ENCODE peak calls at places on chromosomes 6 and 20, in nine cellular contexts. Y, D, P, N, G, A, J, W and X are unnamed samples.
A peak's percentile ranks its signal among the peaks of the same experiment; 100 is the strongest.

GRCh38 chr6:144266091-144266649 is 19.0 kb upstream of the UTRN start:
- DNase-seq in Y (no peak), D (peak; percentile 72), P (no peak), N (peak; percentile 69), G (no peak), A (no peak), J (no peak), W (peak; percentile 64), X (peak; percentile 28)

GRCh38 chr6:90490030-90490429 is 96.8 kb downstream of the MAP3K7 start:
- DNase-seq in Y (no peak), D (no peak), P (no peak), N (no peak), G (no peak), A (no peak), J (no peak), W (no peak), X (peak; percentile 13)

GRCh38 chr6:65448806-65449397 is 258.1 kb downstream of the EYS start:
- DNase-seq in Y (no peak), D (no peak), P (no peak), N (no peak), G (no peak), A (no peak), J (no peak), W (no peak), X (no peak)

GRCh38 chr6:133242761-133243590 is 1.8 kb downstream of the EYA4 start:
- DNase-seq in Y (peak; percentile 61), D (no peak), P (no peak), N (no peak), G (no peak), A (no peak), J (no peak), W (peak; percentile 52), X (peak; percentile 24)

GRCh38 chr20:32743237-32744112 is at the start of gene COMMD7:
- DNase-seq in Y (peak; percentile 88), D (peak; percentile 61), P (peak; percentile 28), N (no peak), G (no peak), A (peak; percentile 47), J (peak; percentile 58), W (peak; percentile 90), X (peak; percentile 64)

GRCh38 chr20:35991142-35991771 is 22.9 kb downstream of the CNBD2 start:
- DNase-seq in Y (no peak), D (no peak), P (peak; percentile 35), N (no peak), G (no peak), A (no peak), J (peak; percentile 11), W (no peak), X (peak; percentile 29)

GRCh38 chr6:24910850-24911712 is 24.7 kb downstream of the RIPOR2 start:
- DNase-seq in Y (peak; percentile 79), D (peak; percentile 30), P (no peak), N (peak; percentile 79), G (no peak), A (peak; percentile 12), J (peak; percentile 61), W (peak; percentile 65), X (peak; percentile 36)

GRCh38 chr6:70706491-70707123 is 38.9 kb downstream of the SMAP1 start:
- DNase-seq in Y (no peak), D (no peak), P (peak; percentile 35), N (no peak), G (no peak), A (peak; percentile 10), J (no peak), W (no peak), X (peak; percentile 17)

DNA sequence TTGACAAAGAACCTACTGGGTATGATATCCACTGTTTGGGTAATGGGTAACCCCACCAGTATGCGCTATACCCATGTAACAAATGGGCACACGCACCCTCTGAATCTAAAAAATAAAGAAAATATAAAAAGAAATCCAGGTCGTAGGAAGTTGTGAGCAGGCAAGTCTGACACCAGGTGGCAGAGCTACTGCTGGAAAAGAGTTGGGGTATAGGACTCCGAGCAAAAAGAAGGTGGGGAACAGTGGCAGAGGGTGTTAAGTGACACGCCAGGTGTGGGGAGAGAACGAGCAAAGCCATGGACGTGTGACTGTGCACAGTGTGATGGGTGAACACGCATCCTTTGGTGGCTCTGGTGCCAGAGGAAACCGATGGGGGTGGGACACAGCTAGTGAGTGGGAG is 46.7 kb downstream of the NOX3 start:
- DNase-seq in Y (no peak), D (no peak), P (no peak), N (no peak), G (no peak), A (no peak), J (no peak), W (no peak), X (no peak)
- TF ChIP-seq CTCF in Y (no peak), D (no peak), P (peak; percentile 19), N (no peak), G (no peak), A (no peak), J (no peak), W (peak; percentile 52), X (no peak)

GRCh38 chr6:84696181-84696580 is 68.2 kb downstream of the TBX18 start:
- DNase-seq in Y (no peak), D (no peak), P (no peak), N (no peak), G (no peak), A (no peak), J (no peak), W (no peak), X (no peak)

GRCh38 chr6:84688187-84688878 is 76.1 kb downstream of the TBX18 start:
- DNase-seq in Y (no peak), D (no peak), P (no peak), N (no peak), G (no peak), A (no peak), J (no peak), W (no peak), X (no peak)

GRCh38 chr6:84687487-84687886 is 76.9 kb downstream of the TBX18 start:
- DNase-seq in Y (no peak), D (no peak), P (peak; percentile 25), N (no peak), G (no peak), A (no peak), J (no peak), W (no peak), X (no peak)

DNA sequence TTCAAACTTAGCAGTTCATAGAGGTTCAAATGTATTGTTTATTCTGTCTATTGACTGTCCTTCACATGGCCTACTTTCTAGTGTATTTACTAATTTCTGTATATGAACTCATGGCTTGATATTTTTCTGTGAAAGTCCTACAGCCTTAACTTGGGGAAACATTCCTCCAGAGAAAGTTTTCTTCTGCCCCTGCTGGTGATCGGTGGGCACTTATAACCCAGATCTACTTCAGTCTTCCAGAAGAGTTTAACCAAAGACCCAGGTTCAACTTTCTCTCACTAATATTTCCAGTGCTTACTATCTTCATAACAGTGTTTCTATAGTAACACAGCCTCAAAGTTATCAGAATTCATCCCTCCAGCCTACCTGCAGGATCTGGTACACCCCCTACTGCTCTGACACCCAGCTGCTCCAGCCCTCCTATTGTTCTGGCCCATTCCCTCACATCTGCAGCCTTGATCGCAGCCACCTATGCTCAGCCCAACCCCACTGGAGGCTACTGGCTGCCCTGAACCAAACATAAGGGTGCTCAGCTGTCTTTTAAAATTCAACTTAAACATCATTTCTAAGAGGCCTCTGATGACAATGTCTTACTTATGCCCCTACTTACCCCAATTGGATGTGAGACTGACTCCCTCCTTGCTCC is 72.3 kb downstream of the TBX18 start:
- DNase-seq in Y (no peak), D (no peak), P (no peak), N (no peak), G (no peak), A (no peak), J (no peak), W (no peak), X (no peak)
- TF ChIP-seq CTCF in Y (no peak), D (no peak), P (peak; percentile 10), N (no peak), G (no peak), A (no peak), J (no peak), W (peak; percentile 49), X (no peak)

GRCh38 chr6:8132130-8132529 is 29.8 kb upstream of the EEF1E1 start:
- DNase-seq in Y (no peak), D (no peak), P (no peak), N (no peak), G (no peak), A (no peak), J (no peak), W (no peak), X (no peak)

GRCh38 chr6:8130399-8130798 is 28.1 kb upstream of the EEF1E1 start:
- DNase-seq in Y (no peak), D (no peak), P (no peak), N (no peak), G (no peak), A (no peak), J (no peak), W (no peak), X (no peak)

GRCh38 chr6:8135276-8135675 is 32.9 kb upstream of the EEF1E1 start:
- DNase-seq in Y (no peak), D (no peak), P (no peak), N (no peak), G (no peak), A (no peak), J (no peak), W (no peak), X (no peak)

DNA sequence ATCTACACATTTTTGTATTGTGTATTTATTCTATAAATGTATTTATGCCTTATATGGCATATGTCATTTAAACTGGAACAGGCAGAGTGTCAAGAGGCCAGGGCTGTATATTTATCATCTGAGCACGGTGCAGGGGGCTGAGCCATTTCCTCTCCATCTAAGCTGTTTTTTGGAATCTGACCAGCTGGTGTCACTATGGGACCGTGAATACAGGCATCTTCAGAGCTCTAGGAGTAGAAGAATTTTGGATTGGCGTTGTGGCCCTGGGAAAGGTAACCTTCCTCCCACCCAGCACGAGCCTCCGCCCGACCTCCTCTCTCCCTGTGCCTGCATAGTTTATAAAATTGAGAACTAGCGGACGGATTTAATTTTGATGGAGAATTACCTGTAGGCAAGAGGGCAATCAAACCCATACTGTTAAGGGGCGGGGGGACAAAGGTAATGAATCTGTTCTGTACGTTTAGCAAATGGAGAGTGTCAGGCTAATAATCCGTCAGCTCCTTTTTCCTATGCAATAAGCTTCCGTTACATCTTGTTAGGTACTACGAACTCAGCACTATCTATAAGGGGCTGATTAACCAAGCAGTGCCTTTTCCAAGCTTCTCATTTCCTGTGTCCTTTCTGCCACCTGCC is 29.0 kb upstream of the EEF1E1 start:
- DNase-seq in Y (no peak), D (no peak), P (peak; percentile 61), N (peak; percentile 24), G (no peak), A (peak; percentile 53), J (no peak), W (peak; percentile 71), X (peak; percentile 74)
- TF ChIP-seq CTCF in Y (peak; percentile 67), D (no peak), P (peak; percentile 79), N (peak; percentile 50), G (no peak), A (peak; percentile 72), J (no peak), W (peak; percentile 85), X (no peak)

GRCh38 chr6:1519597-1519996 is 90.1 kb upstream of the FOXC1 start:
- DNase-seq in Y (no peak), D (no peak), P (no peak), N (no peak), G (no peak), A (no peak), J (no peak), W (no peak), X (no peak)

GRCh38 chr6:1525364-1526038 is 84.2 kb upstream of the FOXC1 start:
- DNase-seq in Y (no peak), D (no peak), P (no peak), N (no peak), G (no peak), A (no peak), J (no peak), W (no peak), X (no peak)

GRCh38 chr6:1524040-1524480 is 85.7 kb upstream of the FOXC1 start:
- DNase-seq in Y (peak; percentile 87), D (peak; percentile 21), P (no peak), N (no peak), G (no peak), A (peak; percentile 64), J (peak; percentile 63), W (peak; percentile 90), X (peak; percentile 77)

GRCh38 chr6:1526689-1527088 is 83.0 kb upstream of the FOXC1 start:
- DNase-seq in Y (no peak), D (no peak), P (no peak), N (no peak), G (no peak), A (no peak), J (no peak), W (no peak), X (no peak)

GRCh38 chr6:1522779-1523178 is 86.9 kb upstream of the FOXC1 start:
- DNase-seq in Y (no peak), D (no peak), P (no peak), N (no peak), G (no peak), A (no peak), J (no peak), W (no peak), X (no peak)
- TF ChIP-seq CTCF in Y (no peak), D (no peak), P (no peak), N (no peak), G (no peak), A (no peak), J (no peak), W (no peak), X (no peak)